ENCODE peak calls at places on chromosome 21, in four cellular contexts. One of them, this sample, is unnamed.

GRCh38 chr21:28337319-28337718 is 655.4 kb downstream of the LTN1 start:
- DNase-seq in ELF-1: no peak
- DNase-seq in astrocyte of the spinal cord: peak
- DNase-seq in activated CD4-positive, alpha-beta T cell treated with anti-CD3 and anti-CD28 coated beads, Interleukin-2, amount 50 U/mL, for 48 hours: no peak
- DNase-seq in this sample: no peak

GRCh38 chr21:34846214-34846575 is 177.4 kb downstream of the CLIC6 start:
- DNase-seq in activated CD4-positive, alpha-beta T cell treated with anti-CD3 and anti-CD28 coated beads, Interleukin-2, amount 50 U/mL, for 48 hours: no peak
- DNase-seq in astrocyte of the spinal cord: no peak
- DNase-seq in ELF-1: no peak
- DNase-seq in this sample: no peak

GRCh38 chr21:45269861-45270260 is 17.8 kb downstream of the POFUT2 start:
- DNase-seq in ELF-1: no peak
- DNase-seq in astrocyte of the spinal cord: no peak
- DNase-seq in activated CD4-positive, alpha-beta T cell treated with anti-CD3 and anti-CD28 coated beads, Interleukin-2, amount 50 U/mL, for 48 hours: no peak
- DNase-seq in this sample: no peak

GRCh38 chr21:36229181-36229580 is 72.6 kb downstream of the DOP1B start:
- DNase-seq in ELF-1: no peak
- DNase-seq in activated CD4-positive, alpha-beta T cell treated with anti-CD3 and anti-CD28 coated beads, Interleukin-2, amount 50 U/mL, for 48 hours: no peak
- DNase-seq in astrocyte of the spinal cord: no peak
- DNase-seq in this sample: no peak

GRCh38 chr21:46080171-46081021 is 17.5 kb upstream of the COL6A2 start:
- DNase-seq in activated CD4-positive, alpha-beta T cell treated with anti-CD3 and anti-CD28 coated beads, Interleukin-2, amount 50 U/mL, for 48 hours: no peak
- DNase-seq in astrocyte of the spinal cord: no peak
- DNase-seq in ELF-1: no peak
- DNase-seq in this sample: peak

GRCh38 chr21:35528109-35529042 is 479.3 kb upstream of the RUNX1 start:
- DNase-seq in astrocyte of the spinal cord: no peak
- DNase-seq in activated CD4-positive, alpha-beta T cell treated with anti-CD3 and anti-CD28 coated beads, Interleukin-2, amount 50 U/mL, for 48 hours: peak
- DNase-seq in ELF-1: no peak
- DNase-seq in this sample: no peak

GRCh38 chr21:42975886-42976608 is 1.7 kb downstream of the PKNOX1 start:
- DNase-seq in activated CD4-positive, alpha-beta T cell treated with anti-CD3 and anti-CD28 coated beads, Interleukin-2, amount 50 U/mL, for 48 hours: no peak
- DNase-seq in astrocyte of the spinal cord: no peak
- DNase-seq in ELF-1: no peak
- DNase-seq in this sample: no peak

GRCh38 chr21:36437745-36438128 is 42.2 kb downstream of the CLDN14 start:
- DNase-seq in ELF-1: no peak
- DNase-seq in activated CD4-positive, alpha-beta T cell treated with anti-CD3 and anti-CD28 coated beads, Interleukin-2, amount 50 U/mL, for 48 hours: no peak
- DNase-seq in astrocyte of the spinal cord: peak
- DNase-seq in this sample: peak

GRCh38 chr21:40840441-40840840 is 6.5 kb downstream of the DSCAM start:
- DNase-seq in astrocyte of the spinal cord: no peak
- DNase-seq in activated CD4-positive, alpha-beta T cell treated with anti-CD3 and anti-CD28 coated beads, Interleukin-2, amount 50 U/mL, for 48 hours: no peak
- DNase-seq in ELF-1: no peak
- DNase-seq in this sample: no peak

GRCh38 chr21:26115899-26116298 is 54.7 kb downstream of the APP start:
- DNase-seq in ELF-1: no peak
- DNase-seq in astrocyte of the spinal cord: peak
- DNase-seq in activated CD4-positive, alpha-beta T cell treated with anti-CD3 and anti-CD28 coated beads, Interleukin-2, amount 50 U/mL, for 48 hours: no peak
- DNase-seq in this sample: no peak

GRCh38 chr21:29056005-29056404 is 17.4 kb downstream of the CCT8 start:
- DNase-seq in activated CD4-positive, alpha-beta T cell treated with anti-CD3 and anti-CD28 coated beads, Interleukin-2, amount 50 U/mL, for 48 hours: no peak
- DNase-seq in ELF-1: no peak
- DNase-seq in astrocyte of the spinal cord: no peak
- DNase-seq in this sample: no peak

GRCh38 chr21:37208741-37209225 is 58.4 kb downstream of the VPS26C start:
- DNase-seq in ELF-1: no peak
- DNase-seq in astrocyte of the spinal cord: no peak
- DNase-seq in activated CD4-positive, alpha-beta T cell treated with anti-CD3 and anti-CD28 coated beads, Interleukin-2, amount 50 U/mL, for 48 hours: no peak
- DNase-seq in this sample: no peak

GRCh38 chr21:39105836-39106235 is 77.4 kb downstream of the PSMG1 start:
- DNase-seq in activated CD4-positive, alpha-beta T cell treated with anti-CD3 and anti-CD28 coated beads, Interleukin-2, amount 50 U/mL, for 48 hours: no peak
- DNase-seq in ELF-1: no peak
- DNase-seq in astrocyte of the spinal cord: no peak
- DNase-seq in this sample: no peak

GRCh38 chr21:37636152-37636860 is 269.7 kb downstream of the DYRK1A start:
- DNase-seq in ELF-1: no peak
- DNase-seq in activated CD4-positive, alpha-beta T cell treated with anti-CD3 and anti-CD28 coated beads, Interleukin-2, amount 50 U/mL, for 48 hours: no peak
- DNase-seq in astrocyte of the spinal cord: peak
- DNase-seq in this sample: no peak

GRCh38 chr21:26965567-26966359 is 1.1 kb downstream of the ADAMTS5 start:
- DNase-seq in astrocyte of the spinal cord: no peak
- DNase-seq in activated CD4-positive, alpha-beta T cell treated with anti-CD3 and anti-CD28 coated beads, Interleukin-2, amount 50 U/mL, for 48 hours: peak
- DNase-seq in ELF-1: peak
- DNase-seq in this sample: peak

GRCh38 chr21:29378814-29379213 is 80.1 kb downstream of the BACH1 start:
- DNase-seq in astrocyte of the spinal cord: no peak
- DNase-seq in ELF-1: no peak
- DNase-seq in activated CD4-positive, alpha-beta T cell treated with anti-CD3 and anti-CD28 coated beads, Interleukin-2, amount 50 U/mL, for 48 hours: no peak
- DNase-seq in this sample: no peak

GRCh38 chr21:37331411-37331810 is 35.2 kb upstream of the DYRK1A start:
- DNase-seq in astrocyte of the spinal cord: no peak
- DNase-seq in activated CD4-positive, alpha-beta T cell treated with anti-CD3 and anti-CD28 coated beads, Interleukin-2, amount 50 U/mL, for 48 hours: no peak
- DNase-seq in ELF-1: no peak
- DNase-seq in this sample: no peak

GRCh38 chr21:18026359-18026758 is 207.2 kb upstream of the C21orf91 start:
- DNase-seq in astrocyte of the spinal cord: no peak
- DNase-seq in activated CD4-positive, alpha-beta T cell treated with anti-CD3 and anti-CD28 coated beads, Interleukin-2, amount 50 U/mL, for 48 hours: no peak
- DNase-seq in ELF-1: no peak
- DNase-seq in this sample: no peak

GRCh38 chr21:46297311-46298082 is 11.4 kb downstream of the YBEY start:
- DNase-seq in activated CD4-positive, alpha-beta T cell treated with anti-CD3 and anti-CD28 coated beads, Interleukin-2, amount 50 U/mL, for 48 hours: peak
- DNase-seq in astrocyte of the spinal cord: peak
- DNase-seq in ELF-1: peak
- DNase-seq in this sample: peak

GRCh38 chr21:36171741-36172331 is 15.2 kb downstream of the DOP1B start:
- DNase-seq in ELF-1: no peak
- DNase-seq in activated CD4-positive, alpha-beta T cell treated with anti-CD3 and anti-CD28 coated beads, Interleukin-2, amount 50 U/mL, for 48 hours: no peak
- DNase-seq in astrocyte of the spinal cord: no peak
- DNase-seq in this sample: peak

GRCh38 chr21:33196956-33197374 is 32.8 kb upstream of the IFNAR2 start:
- DNase-seq in ELF-1: peak
- DNase-seq in astrocyte of the spinal cord: peak
- DNase-seq in activated CD4-positive, alpha-beta T cell treated with anti-CD3 and anti-CD28 coated beads, Interleukin-2, amount 50 U/mL, for 48 hours: peak
- DNase-seq in this sample: peak

GRCh38 chr21:27802816-27803475 is 836.1 kb upstream of the ADAMTS5 start:
- DNase-seq in activated CD4-positive, alpha-beta T cell treated with anti-CD3 and anti-CD28 coated beads, Interleukin-2, amount 50 U/mL, for 48 hours: peak
- DNase-seq in astrocyte of the spinal cord: peak
- DNase-seq in ELF-1: peak
- DNase-seq in this sample: no peak

GRCh38 chr21:15080504-15080903 is 15.7 kb upstream of the NRIP1 start:
- DNase-seq in astrocyte of the spinal cord: no peak
- DNase-seq in ELF-1: no peak
- DNase-seq in activated CD4-positive, alpha-beta T cell treated with anti-CD3 and anti-CD28 coated beads, Interleukin-2, amount 50 U/mL, for 48 hours: no peak
- DNase-seq in this sample: no peak